ENCODE peak calls at places on chromosome 12, in six cellular contexts. P is A549, Z is HepG2, S is GM12878, J is endothelial cell of umbilical vein, L is K562. K is an unnamed sample.

GRCh38 chr12:94171595-94171930 is 23.2 kb downstream of the PLXNC1 start:
- DNase-seq in L (no peak), J (no peak), Z (no peak), P (no peak), S (no peak), K (no peak)

GRCh38 chr12:40820794-40821484 is 128.7 kb downstream of the CNTN1 start:
- DNase-seq in S (no peak), P (no peak), J (no peak), Z (no peak), L (no peak), K (no peak)

GRCh38 chr12:54689984-54690383 is 41.8 kb upstream of the DCD start:
- DNase-seq in Z (no peak), S (no peak), J (no peak), P (no peak), L (no peak), K (peak; percentile 17)

GRCh38 chr12:40286583-40286982 is 61.8 kb downstream of the LRRK2 start:
- DNase-seq in L (no peak), J (no peak), S (no peak), P (no peak), Z (no peak), K (no peak)

GRCh38 chr12:108482717-108483212 is 32.3 kb upstream of the FICD start:
- DNase-seq in L (peak; percentile 40), J (no peak), Z (no peak), P (no peak), S (no peak), K (no peak)

GRCh38 chr12:96094201-96094600 is 58.8 kb upstream of the LTA4H start:
- DNase-seq in S (no peak), L (no peak), P (no peak), Z (no peak), J (peak; percentile 93), K (peak; percentile 71)

GRCh38 chr12:64461634-64462414 is 9.9 kb downstream of the TBK1 start:
- DNase-seq in P (no peak), J (no peak), Z (peak; percentile 13), S (no peak), L (no peak), K (no peak)

GRCh38 chr12:82873951-82874350 is 187.2 kb downstream of the TMTC2 start:
- DNase-seq in J (no peak), Z (no peak), S (no peak), L (no peak), P (no peak), K (no peak)

GRCh38 chr12:41505001-41505400 is 316.9 kb downstream of the PDZRN4 start:
- DNase-seq in Z (no peak), S (no peak), L (no peak), P (no peak), J (no peak), K (no peak)

GRCh38 chr12:47808574-47809380 is 10.9 kb downstream of the HDAC7 start:
- DNase-seq in L (peak; percentile 56), Z (no peak), J (peak; percentile 60), S (no peak), P (peak; percentile 53), K (peak; percentile 88)

GRCh38 chr12:40226652-40227051 is 1.9 kb downstream of the LRRK2 start:
- DNase-seq in Z (no peak), J (peak; percentile 42), P (peak; percentile 53), S (no peak), L (no peak), K (peak; percentile 36)

GRCh38 chr12:91361864-91362263 is 179.2 kb upstream of the DCN start:
- DNase-seq in L (peak; percentile 29), J (peak; percentile 68), S (no peak), Z (peak; percentile 24), P (peak; percentile 10), K (peak; percentile 54)

GRCh38 chr12:480831-481230 is 21.1 kb downstream of the B4GALNT3 start:
- DNase-seq in S (no peak), L (no peak), J (peak; percentile 21), Z (no peak), P (no peak), K (peak; percentile 65)

GRCh38 chr12:43749016-43749415 is 9.6 kb downstream of the PUS7L start:
- DNase-seq in P (no peak), S (no peak), J (no peak), L (no peak), Z (no peak), K (no peak)

GRCh38 chr12:54352022-54352531 is 12.2 kb downstream of the GPR84 start:
- DNase-seq in J (no peak), P (no peak), Z (no peak), L (peak; percentile 40), S (no peak), K (no peak)

GRCh38 chr12:123091230-123091629 is 59.7 kb downstream of the PITPNM2 start:
- DNase-seq in J (no peak), L (no peak), Z (no peak), S (no peak), P (no peak), K (no peak)

GRCh38 chr12:12684375-12685106 is 11.4 kb downstream of the GPR19 start:
- DNase-seq in J (peak; percentile 38), Z (peak; percentile 13), L (peak; percentile 15), P (no peak), S (no peak), K (peak; percentile 52)

GRCh38 chr12:52798003-52798670 is 2.2 kb upstream of the KRT3 start:
- DNase-seq in J (no peak), S (no peak), L (peak; percentile 58), P (no peak), Z (no peak), K (no peak)

GRCh38 chr12:69925291-69925690 is 100.3 kb downstream of the MYRFL start:
- DNase-seq in L (no peak), S (no peak), Z (peak; percentile 91), P (no peak), J (no peak), K (no peak)

GRCh38 chr12:40446385-40446784 is 221.6 kb downstream of the LRRK2 start:
- DNase-seq in Z (peak; percentile 12), P (peak; percentile 32), L (peak; percentile 32), S (no peak), J (peak; percentile 13), K (peak; percentile 35)

GRCh38 chr12:113961921-113962710 is 4.0 kb downstream of the RBM19 start:
- DNase-seq in S (peak; percentile 71), J (no peak), L (no peak), P (no peak), Z (peak; percentile 20), K (peak; percentile 88)

GRCh38 chr12:75721231-75721641 is 209.8 kb upstream of the KRR1 start:
- DNase-seq in L (no peak), J (peak; percentile 27), P (no peak), S (no peak), Z (no peak), K (no peak)

GRCh38 chr12:105831372-105831771 is 307.4 kb downstream of the NUAK1 start:
- DNase-seq in S (no peak), P (no peak), L (no peak), J (no peak), Z (no peak), K (no peak)

GRCh38 chr12:34401659-34402227 is 379.4 kb downstream of the ALG10 start:
- DNase-seq in L (peak; percentile 1), J (no peak), S (no peak), P (no peak), Z (no peak), K (no peak)

GRCh38 chr12:30395190-30395589 is 300.5 kb downstream of the IPO8 start:
- DNase-seq in L (no peak), S (no peak), J (no peak), Z (no peak), P (no peak), K (no peak)

GRCh38 chr12:50924131-50924438 is 28.3 kb upstream of the HIGD1C start:
- DNase-seq in P (no peak), S (no peak), J (no peak), L (no peak), Z (no peak), K (no peak)
- TF ChIP-seq POLR2A in P (no peak), S (no peak), J (no peak), L (no peak), Z (no peak), K (no peak)

GRCh38 chr12:62210422-62210821 is 49.8 kb upstream of the USP15 start:
- DNase-seq in J (peak; percentile 39), S (no peak), Z (peak; percentile 28), L (peak; percentile 50), P (peak; percentile 28), K (peak; percentile 79)
- TF ChIP-seq MYC in J (no peak), S (no peak), Z (no peak), L (no peak), P (no peak), K (no peak)

GRCh38 chr12:49054524-49054923 is 6.1 kb downstream of the KMT2D start:
- DNase-seq in Z (no peak), S (no peak), P (no peak), J (no peak), L (no peak), K (no peak)

GRCh38 chr12:49052451-49053208 is 8.0 kb downstream of the KMT2D start:
- DNase-seq in Z (no peak), P (no peak), J (no peak), L (no peak), S (no peak), K (no peak)

GRCh38 chr12:49055978-49056754 is 4.4 kb downstream of the KMT2D start:
- DNase-seq in Z (peak; percentile 62), S (peak; percentile 65), J (peak; percentile 87), P (peak; percentile 75), L (peak; percentile 65), K (peak; percentile 98)

GRCh38 chr12:49055092-49055491 is 5.5 kb downstream of the KMT2D start:
- DNase-seq in L (no peak), Z (no peak), S (no peak), P (no peak), J (no peak), K (no peak)

GRCh38 chr12:49054096-49054495 is 6.5 kb downstream of the KMT2D start:
- DNase-seq in Z (no peak), P (no peak), L (no peak), J (no peak), S (no peak), K (no peak)
- TF ChIP-seq MAX in Z (no peak), P (no peak), L (no peak), J (no peak), S (no peak), K (no peak)

GRCh38 chr12:104303538-104304151 is at the start of gene EID3:
- DNase-seq in P (peak; percentile 53), Z (no peak), S (no peak), J (peak; percentile 86), L (peak; percentile 44), K (no peak)
- TF ChIP-seq POLR2A in P (no peak), Z (no peak), S (peak; percentile 69), J (peak; percentile 46), L (no peak), K (no peak)

DNA sequence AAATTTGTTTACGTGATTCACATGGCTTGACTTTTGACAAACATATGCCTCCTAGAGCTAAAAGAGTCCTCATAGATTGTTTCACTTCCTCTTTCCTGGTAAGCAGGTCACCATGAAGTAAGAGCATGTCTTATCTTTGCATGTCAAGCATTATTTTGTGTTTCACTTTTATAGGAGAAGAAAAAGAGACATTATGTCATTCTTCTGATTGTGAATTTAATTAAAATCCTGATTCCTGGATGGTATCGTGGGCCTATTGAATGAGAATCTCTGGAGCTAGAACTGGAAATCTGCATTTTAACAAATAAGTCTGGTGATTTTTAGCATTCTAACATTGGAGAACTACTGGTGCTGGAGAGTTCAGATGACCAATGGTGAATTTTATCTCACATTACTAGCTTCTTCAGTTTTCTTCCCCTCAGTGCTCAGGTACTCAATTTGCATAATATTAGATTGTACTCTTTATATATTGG is 218.6 kb upstream of the ATP2B1 start:
- DNase-seq in S (peak; percentile 79), L (no peak), J (no peak), Z (no peak), P (no peak), K (peak; percentile 85)
- TF ChIP-seq MYC in S (no peak), L (no peak), J (no peak), Z (no peak), P (no peak), K (peak; percentile 59)